ENCODE peak calls at places on chromosomes 13 and 19, in six cellular contexts. I is AG04450, X is body of pancreas, D is progenitor cell of endocrine pancreas, T is IMR-90, L is foreskin fibroblast. M is an unnamed sample.

GRCh38 chr19:10760268-10760944 is 42.5 kb downstream of the DNM2 start:
- DNase-seq in X (no peak), L (peak; percentile 57), I (no peak), D (no peak), T (no peak), M (peak; percentile 50)

GRCh38 chr13:114077938-114078335 is 54.5 kb downstream of the RASA3 start:
- DNase-seq in D (no peak), T (peak; percentile 40), I (no peak), L (peak; percentile 67), X (peak; percentile 9), M (peak; percentile 53)

GRCh38 chr13:111598751-111599150 is 278.3 kb downstream of the TEX29 start:
- DNase-seq in X (no peak), T (no peak), L (no peak), I (no peak), D (no peak), M (no peak)

GRCh38 chr19:15556634-15557181 is 48.4 kb downstream of the CYP4F22 start:
- DNase-seq in I (no peak), L (no peak), X (no peak), T (no peak), D (no peak), M (no peak)

GRCh38 chr19:12703056-12703455 is 6.6 kb upstream of the FBXW9 start:
- DNase-seq in I (no peak), X (no peak), D (no peak), T (peak; percentile 43), L (peak; percentile 50), M (no peak)

GRCh38 chr19:34128558-34129250 is 43.6 kb upstream of the LSM14A start:
- DNase-seq in L (peak; percentile 44), D (no peak), T (no peak), I (no peak), X (no peak), M (peak; percentile 62)

GRCh38 chr19:39407644-39408391 is 1.2 kb downstream of the ZFP36 start:
- DNase-seq in L (peak; percentile 59), T (no peak), I (no peak), D (no peak), X (peak; percentile 72), M (peak; percentile 40)

GRCh38 chr19:52566588-52566987 is 3.5 kb upstream of the ZNF701 start:
- DNase-seq in T (peak; percentile 84), X (no peak), I (peak; percentile 4), D (no peak), L (peak; percentile 81), M (peak; percentile 70)

GRCh38 chr13:112636401-112636975 is 48.5 kb upstream of the TUBGCP3 start:
- DNase-seq in I (no peak), T (no peak), L (no peak), X (no peak), D (no peak), M (no peak)

GRCh38 chr19:51461723-51462161 is 3.5 kb upstream of the SIGLEC8 start:
- DNase-seq in T (no peak), L (no peak), X (peak; percentile 7), I (no peak), D (no peak), M (no peak)

GRCh38 chr19:29666634-29667389 is 1.6 kb downstream of the PLEKHF1 start:
- DNase-seq in X (peak; percentile 51), I (no peak), L (peak; percentile 88), D (no peak), T (peak; percentile 64), M (peak; percentile 41)

GRCh38 chr19:44668985-44669764 is 2.1 kb upstream of the CEACAM19 start:
- DNase-seq in X (no peak), T (no peak), L (no peak), D (no peak), I (no peak), M (no peak)

GRCh38 chr19:5293607-5294089 is 47.0 kb downstream of the PTPRS start:
- DNase-seq in X (peak; percentile 30), L (peak; percentile 87), T (peak; percentile 40), I (no peak), D (peak; percentile 37), M (peak; percentile 20)

GRCh38 chr13:40352385-40352778 is 314.1 kb downstream of the FOXO1 start:
- DNase-seq in D (no peak), T (no peak), X (peak; percentile 60), L (peak; percentile 60), I (no peak), M (no peak)

GRCh38 chr19:1027953-1028902 is 1.8 kb downstream of the CNN2 start:
- DNase-seq in D (peak; percentile 58), I (peak; percentile 93), L (peak; percentile 99), X (peak; percentile 84), T (peak; percentile 95), M (peak; percentile 92)

GRCh38 chr13:45860240-45860639 is 8.7 kb upstream of the SIAH3 start:
- DNase-seq in I (no peak), L (no peak), D (no peak), T (no peak), X (no peak), M (no peak)

GRCh38 chr13:106533101-106533939 is 2.1 kb downstream of the EFNB2 start:
- DNase-seq in T (peak; percentile 78), X (peak; percentile 90), L (peak; percentile 96), I (peak; percentile 59), D (peak; percentile 76), M (peak; percentile 70)

GRCh38 chr13:99158846-99159245 is 41.8 kb upstream of the UBAC2 start:
- DNase-seq in T (no peak), X (no peak), L (no peak), I (no peak), D (no peak), M (no peak)

GRCh38 chr13:44142540-44142867 is 231.1 kb upstream of the SERP2 start:
- DNase-seq in I (no peak), L (no peak), D (no peak), T (no peak), X (peak; percentile 16), M (no peak)

GRCh38 chr19:18408053-18408476 is 10.6 kb upstream of the LRRC25 start:
- DNase-seq in D (no peak), X (peak; percentile 77), I (no peak), L (no peak), T (no peak), M (no peak)
- TF ChIP-seq CTCF in D (peak; percentile 45), X (peak; percentile 63), I (peak; percentile 44), L (peak; percentile 46), T (peak; percentile 33), M (peak; percentile 72)

GRCh38 chr19:45677351-45678230 is 9.6 kb downstream of the GIPR start:
- DNase-seq in T (peak; percentile 62), I (no peak), X (peak; percentile 100), D (peak; percentile 82), L (peak; percentile 72), M (peak; percentile 59)
- TF ChIP-seq CTCF in T (no peak), I (no peak), X (no peak), D (peak; percentile 41), L (no peak), M (peak; percentile 21)

GRCh38 chr13:94112731-94113130 is 366.8 kb downstream of the DCT start:
- DNase-seq in T (no peak), D (no peak), L (peak; percentile 42), X (no peak), I (no peak), M (no peak)
- TF ChIP-seq CTCF in T (no peak), D (no peak), L (peak; percentile 15), X (no peak), I (peak; percentile 26), M (peak; percentile 25)

GRCh38 chr13:48990900-48991299 is 15.2 kb downstream of the FNDC3A start:
- DNase-seq in T (no peak), X (no peak), D (no peak), I (no peak), L (no peak), M (no peak)
- TF ChIP-seq CTCF in T (no peak), X (no peak), D (no peak), I (no peak), L (no peak), M (no peak)

GRCh38 chr19:17554968-17555479 is 425 bp upstream of the COLGALT1 start:
- DNase-seq in I (no peak), L (no peak), X (no peak), T (no peak), D (no peak), M (no peak)

GRCh38 chr19:17555929-17556813 is 722 bp downstream of the COLGALT1 start:
- DNase-seq in L (peak; percentile 90), T (peak; percentile 44), D (no peak), X (peak; percentile 65), I (no peak), M (peak; percentile 14)

GRCh38 chr19:17557461-17557860 is 2.0 kb downstream of the COLGALT1 start:
- DNase-seq in L (peak; percentile 48), D (no peak), T (no peak), I (no peak), X (no peak), M (no peak)

GRCh38 chr19:17556995-17557394 is 1.5 kb downstream of the COLGALT1 start:
- DNase-seq in I (no peak), T (no peak), X (no peak), D (no peak), L (no peak), M (no peak)

DNA sequence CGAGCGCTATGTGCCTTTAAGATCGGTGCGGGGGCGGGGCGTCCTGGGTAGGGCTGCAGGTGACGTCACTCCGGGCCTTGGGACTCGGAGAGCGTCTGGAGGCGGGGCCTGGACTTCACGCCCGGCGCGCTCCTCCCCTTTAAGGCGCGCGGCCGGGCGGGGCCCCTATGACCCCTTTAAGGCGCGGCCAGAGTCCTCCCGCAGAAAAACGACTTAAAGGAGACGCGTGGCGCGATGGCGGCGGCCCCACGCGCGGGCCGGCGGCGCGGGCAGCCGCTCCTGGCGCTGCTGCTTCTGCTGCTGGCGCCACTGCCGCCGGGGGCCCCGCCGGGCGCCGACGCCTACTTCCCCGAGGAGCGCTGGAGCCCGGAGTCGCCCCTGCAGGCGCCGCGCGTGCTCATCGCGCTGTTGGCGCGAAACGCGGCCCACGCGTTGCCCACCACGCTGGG is at the start of gene COLGALT1:
- DNase-seq in T (peak; percentile 94), I (peak; percentile 84), D (peak; percentile 92), L (peak; percentile 99), X (peak; percentile 100), M (peak; percentile 87)
- TF ChIP-seq CTCF in T (no peak), I (no peak), D (no peak), L (no peak), X (no peak), M (no peak)

DNA sequence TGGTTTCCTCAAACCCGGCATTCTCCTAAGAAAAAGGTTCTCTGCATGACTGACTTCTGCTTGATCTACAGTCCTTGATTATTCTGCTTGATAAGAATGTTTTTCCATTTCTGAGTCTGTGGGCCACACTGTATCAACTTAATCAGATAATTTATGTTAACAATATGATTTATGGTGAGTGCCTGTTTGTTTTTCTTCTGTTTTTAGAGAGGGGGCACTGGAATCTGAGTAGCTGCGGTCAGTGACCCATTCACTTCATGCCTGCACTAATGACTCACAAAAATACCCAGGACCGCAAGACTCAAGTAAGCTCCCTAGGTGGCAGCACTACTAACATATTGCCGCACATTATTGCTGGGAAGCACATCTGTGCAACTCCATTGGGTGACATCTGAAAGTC is 542.3 kb upstream of the ATXN8OS start:
- DNase-seq in L (no peak), I (no peak), X (no peak), T (no peak), D (no peak), M (peak; percentile 0)
- TF ChIP-seq CTCF in L (no peak), I (no peak), X (peak; percentile 24), T (no peak), D (peak; percentile 39), M (peak; percentile 33)

DNA sequence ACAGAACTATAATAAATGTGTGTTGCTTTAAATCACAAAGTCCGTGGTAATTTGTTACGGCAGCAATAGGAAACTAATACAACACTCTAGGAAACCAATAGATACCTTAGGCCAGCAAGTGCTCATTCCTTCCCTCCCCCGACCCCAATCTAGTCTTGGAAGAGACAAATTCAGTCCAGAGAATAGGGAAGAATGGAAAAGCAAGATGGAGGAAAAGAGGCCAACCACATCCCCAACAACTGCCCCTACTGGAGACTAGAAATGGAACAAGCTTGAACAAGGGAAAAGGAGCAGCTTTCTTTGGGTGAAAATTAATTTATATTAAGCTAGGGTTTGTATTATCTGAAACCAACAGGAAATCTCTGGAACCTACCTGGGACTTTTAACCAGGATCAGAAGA is 54.4 kb downstream of the DIAPH3 start:
- DNase-seq in D (no peak), I (no peak), L (no peak), T (no peak), X (no peak), M (no peak)
- TF ChIP-seq CTCF in D (no peak), I (no peak), L (no peak), T (no peak), X (no peak), M (no peak)